ENCODE peak calls at places on chromosomes 3 and 15, in eight cellular contexts. One of them, this sample, is unnamed.

GRCh38 chr3:16589867-16590624 is 15.2 kb downstream of the DAZL start:
- DNase-seq in Daoy: no peak
- DNase-seq in HL-60: no peak
- DNase-seq in SHP77: no peak
- DNase-seq in activated gamma-delta T cell: no peak
- DNase-seq in cerebellum: no peak
- DNase-seq in left lung: no peak
- DNase-seq in KG1: no peak
- DNase-seq in this sample: no peak

GRCh38 chr3:177753498-177754155 is 556.3 kb upstream of the TBL1XR1 start:
- DNase-seq in SHP77: no peak
- DNase-seq in Daoy: peak; percentile 30
- DNase-seq in cerebellum: no peak
- DNase-seq in activated gamma-delta T cell: no peak
- DNase-seq in left lung: no peak
- DNase-seq in KG1: no peak
- DNase-seq in HL-60: no peak
- DNase-seq in this sample: no peak

GRCh38 chr15:78384651-78385050 is 44.5 kb downstream of the CRABP1 start:
- DNase-seq in activated gamma-delta T cell: no peak
- DNase-seq in cerebellum: no peak
- DNase-seq in KG1: no peak
- DNase-seq in HL-60: no peak
- DNase-seq in SHP77: no peak
- DNase-seq in Daoy: no peak
- DNase-seq in left lung: no peak
- DNase-seq in this sample: no peak

GRCh38 chr3:72379500-72380187 is 468.6 kb downstream of the SHQ1 start:
- DNase-seq in Daoy: no peak
- DNase-seq in cerebellum: no peak
- DNase-seq in activated gamma-delta T cell: no peak
- DNase-seq in KG1: no peak
- DNase-seq in left lung: no peak
- DNase-seq in SHP77: no peak
- DNase-seq in HL-60: no peak
- DNase-seq in this sample: no peak

GRCh38 chr15:55703873-55704285 is 39.1 kb downstream of the PRTG start:
- DNase-seq in KG1: no peak
- DNase-seq in cerebellum: no peak
- DNase-seq in SHP77: no peak
- DNase-seq in Daoy: no peak
- DNase-seq in left lung: no peak
- DNase-seq in HL-60: no peak
- DNase-seq in activated gamma-delta T cell: no peak
- DNase-seq in this sample: no peak

GRCh38 chr3:159418571-159419526 is 569.8 kb upstream of the IL12A start:
- DNase-seq in SHP77: no peak
- DNase-seq in HL-60: no peak
- DNase-seq in left lung: no peak
- DNase-seq in cerebellum: no peak
- DNase-seq in KG1: no peak
- DNase-seq in activated gamma-delta T cell: no peak
- DNase-seq in Daoy: no peak
- DNase-seq in this sample: no peak

GRCh38 chr3:110495201-110495927 is 576.3 kb upstream of the NECTIN3 start:
- DNase-seq in activated gamma-delta T cell: no peak
- DNase-seq in SHP77: no peak
- DNase-seq in KG1: no peak
- DNase-seq in left lung: peak; percentile 55
- DNase-seq in cerebellum: no peak
- DNase-seq in HL-60: no peak
- DNase-seq in Daoy: peak; percentile 6
- DNase-seq in this sample: no peak

GRCh38 chr3:193190387-193190786 is 50.6 kb upstream of the PLAAT1 start:
- DNase-seq in SHP77: peak; percentile 11
- DNase-seq in left lung: no peak
- DNase-seq in HL-60: no peak
- DNase-seq in Daoy: peak; percentile 11
- DNase-seq in activated gamma-delta T cell: no peak
- DNase-seq in cerebellum: no peak
- DNase-seq in KG1: peak; percentile 1
- DNase-seq in this sample: peak; percentile 24

GRCh38 chr3:182837855-182838454 is 44.7 kb downstream of the ATP11B start:
- DNase-seq in activated gamma-delta T cell: no peak
- DNase-seq in Daoy: no peak
- DNase-seq in KG1: no peak
- DNase-seq in left lung: no peak
- DNase-seq in SHP77: no peak
- DNase-seq in cerebellum: no peak
- DNase-seq in HL-60: peak; percentile 12
- DNase-seq in this sample: peak; percentile 20

GRCh38 chr15:35540885-35541284 is 5.1 kb downstream of the DPH6 start:
- DNase-seq in HL-60: no peak
- DNase-seq in cerebellum: no peak
- DNase-seq in left lung: no peak
- DNase-seq in activated gamma-delta T cell: no peak
- DNase-seq in Daoy: no peak
- DNase-seq in SHP77: no peak
- DNase-seq in KG1: no peak
- DNase-seq in this sample: no peak